ENCODE peak calls at places on chromosomes 6 and 20, in six cellular contexts. Q, M, D, Z, R and J are unnamed samples.

GRCh38 chr6:150638765-150639164 is 39.1 kb downstream of the PLEKHG1 start:
- DNase-seq in R (no peak), Z (no peak), M (no peak), Q (no peak), D (no peak), J (no peak)

GRCh38 chr20:44773070-44773829 is 27.6 kb downstream of the KCNK15 start:
- DNase-seq in D (no peak), Q (no peak), R (no peak), M (no peak), Z (no peak), J (no peak)

GRCh38 chr6:139323511-139324445 is 32.0 kb upstream of the TXLNB start:
- DNase-seq in Z (peak; percentile 70), Q (peak; percentile 75), D (peak; percentile 26), R (peak; percentile 88), M (peak; percentile 56), J (peak; percentile 19)

GRCh38 chr20:40110241-40110910 is 578.7 kb downstream of the MAFB start:
- DNase-seq in Q (no peak), D (no peak), R (no peak), M (no peak), Z (no peak), J (no peak)

GRCh38 chr6:167930300-167930699 is 67.2 kb upstream of the KIF25 start:
- DNase-seq in Q (peak; percentile 53), M (no peak), Z (no peak), R (peak; percentile 51), D (no peak), J (no peak)

GRCh38 chr20:50163570-50164317 is 10.2 kb upstream of the PEDS1 start:
- DNase-seq in Z (no peak), R (peak; percentile 39), Q (peak; percentile 44), M (no peak), D (no peak), J (no peak)

GRCh38 chr20:58086763-58087566 is 141.5 kb downstream of the ANKRD60 start:
- DNase-seq in R (no peak), Q (peak; percentile 27), D (peak; percentile 55), Z (peak; percentile 67), M (peak; percentile 67), J (peak; percentile 43)

GRCh38 chr6:85865665-85866372 is 223.1 kb upstream of the SYNCRIP start:
- DNase-seq in M (no peak), R (peak; percentile 65), Z (no peak), Q (peak; percentile 71), D (no peak), J (peak; percentile 7)

GRCh38 chr20:36121981-36122930 is 32.3 kb upstream of the EPB41L1 start:
- DNase-seq in Z (no peak), R (no peak), D (no peak), M (no peak), Q (no peak), J (peak; percentile 73)

GRCh38 chr6:77813090-77813489 is 160.3 kb downstream of the MEI4 start:
- DNase-seq in Z (no peak), Q (no peak), D (no peak), M (no peak), R (no peak), J (no peak)

GRCh38 chr20:44231713-44232468 is 15.2 kb upstream of the GDAP1L1 start:
- DNase-seq in D (no peak), M (no peak), R (no peak), Q (no peak), Z (peak; percentile 81), J (no peak)

GRCh38 chr20:32359633-32360332 is 1.7 kb downstream of the ASXL1 start:
- DNase-seq in D (no peak), R (peak; percentile 59), Z (no peak), M (no peak), Q (peak; percentile 31), J (peak; percentile 54)

GRCh38 chr20:23231561-23232218 is 118.9 kb upstream of the NXT1 start:
- DNase-seq in Q (peak; percentile 29), R (peak; percentile 46), Z (no peak), D (no peak), M (peak; percentile 30), J (no peak)

GRCh38 chr6:79250107-79250514 is 15.6 kb upstream of the HMGN3 start:
- DNase-seq in R (no peak), M (no peak), Q (no peak), D (no peak), Z (no peak), J (no peak)

DNA sequence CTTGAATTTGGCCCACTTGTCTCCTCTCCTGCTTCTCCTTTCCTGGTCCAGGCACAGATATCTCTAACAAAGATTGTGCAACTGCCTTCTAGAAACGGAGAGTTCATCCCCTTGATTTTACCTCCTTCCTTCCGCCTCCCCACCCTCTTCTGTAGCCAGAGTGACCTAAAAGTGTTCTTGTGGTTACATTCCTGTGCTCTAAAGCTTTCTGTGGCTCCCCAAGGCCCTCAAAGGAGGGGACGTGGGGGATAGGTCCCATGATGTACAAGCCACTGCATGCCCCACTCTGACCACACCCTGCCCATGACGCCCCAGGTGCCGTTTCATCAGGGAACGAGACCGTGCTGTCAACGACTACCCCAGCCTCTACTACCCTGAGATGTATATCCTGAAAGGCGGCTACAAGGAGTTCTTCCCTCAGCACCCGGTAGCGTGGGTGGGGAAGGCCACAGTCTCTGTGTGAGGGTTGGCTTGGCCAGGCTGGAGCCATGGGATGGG is 8.2 kb downstream of the CDC25B start:
- DNase-seq in D (no peak), M (no peak), R (no peak), Q (no peak), Z (no peak), J (no peak)
- H4K91ac ChIP-seq in D (no peak overlapping the region), M (no peak overlapping the region), R (peak overlapping the region; percentile 55), Q (peak overlapping the region; percentile 51), Z (no peak overlapping the region), J (no peak overlapping the region)

DNA sequence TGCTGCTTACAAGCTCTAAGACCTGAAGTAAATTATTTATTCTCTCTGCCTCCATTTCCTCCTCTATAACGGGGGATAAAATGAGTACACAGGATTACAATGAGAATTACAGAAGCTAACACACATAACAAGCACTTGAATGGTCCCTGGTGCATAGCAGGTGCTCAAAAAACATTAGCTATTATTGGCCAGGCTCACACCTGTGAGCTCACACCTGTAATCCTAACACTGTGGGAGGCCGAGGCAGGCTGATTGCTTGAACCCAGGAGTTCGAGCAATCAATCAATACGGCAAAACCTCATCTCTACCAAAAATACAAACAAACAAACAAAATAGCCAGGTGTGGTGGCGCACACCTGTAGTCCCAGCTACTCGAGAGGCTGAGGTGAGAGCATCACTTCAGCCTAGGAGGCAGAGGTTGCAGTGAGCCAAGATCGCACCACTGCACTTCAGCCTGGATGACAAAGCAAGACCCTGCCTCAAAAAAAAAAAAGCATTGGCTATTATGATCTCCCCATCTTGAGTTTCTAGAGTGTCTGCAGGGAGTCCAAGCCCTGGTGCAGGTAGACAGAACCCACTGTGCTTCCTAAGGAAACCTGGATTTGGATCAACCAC is 68.1 kb downstream of the PREX1 start:
- DNase-seq in D (no peak), Z (no peak), R (no peak), Q (no peak), M (no peak), J (no peak)
- H3K14ac ChIP-seq in D (no peak overlapping the region), Z (no peak overlapping the region), R (no peak overlapping the region), Q (no peak overlapping the region), M (no peak overlapping the region), J (no peak overlapping the region)

GRCh38 chr6:20403766-20404640 is 2.3 kb downstream of the E2F3 start:
- DNase-seq in M (peak; percentile 72), D (peak; percentile 56), R (peak; percentile 84), Z (peak; percentile 56), Q (peak; percentile 58), J (peak; percentile 36)
- H4K91ac ChIP-seq in M (peak overlapping the region; percentile 67), D (no peak overlapping the region), R (peak overlapping the region; percentile 92), Z (no peak overlapping the region), Q (peak overlapping the region; percentile 92), J (peak overlapping the region; percentile 91)

DNA sequence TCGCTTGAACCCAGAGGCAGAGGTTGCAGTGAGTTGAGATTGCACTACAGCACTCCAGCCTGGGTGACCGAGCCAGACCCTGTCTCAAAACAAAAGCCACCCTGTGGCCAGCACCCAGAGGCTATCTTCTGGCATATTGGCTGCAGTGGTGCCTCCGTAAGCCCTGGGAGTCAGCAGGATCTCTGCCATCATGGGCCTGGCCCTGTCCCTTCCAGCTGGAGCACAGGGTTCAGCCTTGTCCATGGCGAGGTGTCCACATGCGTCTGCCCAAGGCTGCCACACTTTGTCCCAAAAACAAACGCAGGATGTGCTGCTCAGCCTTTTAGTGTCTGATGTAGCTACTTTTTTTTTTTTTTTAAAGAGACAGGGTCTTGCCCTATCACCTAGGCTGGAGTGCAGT is 15.4 kb upstream of the MTG2 start:
- DNase-seq in D (no peak), R (no peak), Z (no peak), Q (no peak), M (no peak), J (no peak)
- H3K14ac ChIP-seq in D (no peak overlapping the region), R (no peak overlapping the region), Z (no peak overlapping the region), Q (no peak overlapping the region), M (no peak overlapping the region), J (no peak overlapping the region)

DNA sequence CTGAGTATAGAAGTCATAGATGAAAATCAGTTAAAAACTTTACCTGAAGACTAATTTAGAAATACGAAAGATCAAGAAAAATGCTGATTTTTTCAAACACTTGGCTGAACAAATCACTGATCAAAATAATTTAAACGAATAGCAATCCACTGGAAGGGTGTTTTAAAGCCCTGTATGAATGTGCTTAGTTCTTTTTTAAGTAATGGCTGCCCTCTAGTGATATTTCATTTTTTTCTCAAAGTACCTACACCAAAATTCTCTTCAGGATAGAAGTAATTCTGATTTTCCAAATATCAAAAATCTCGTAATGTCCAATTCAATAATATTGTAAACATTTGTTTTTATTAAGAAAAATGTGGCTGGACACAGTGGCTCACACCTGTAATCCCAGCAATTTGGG is 32.5 kb downstream of the AKAP7 start:
- DNase-seq in Z (no peak), M (no peak), R (no peak), D (no peak), Q (peak; percentile 17), J (no peak)
- H4K91ac ChIP-seq in Z (no peak overlapping the region), M (no peak overlapping the region), R (no peak overlapping the region), D (no peak overlapping the region), Q (no peak overlapping the region), J (no peak overlapping the region)

GRCh38 chr6:153131037-153131981 is at the start of gene RGS17:
- DNase-seq in M (peak; percentile 81), Z (peak; percentile 82), Q (peak; percentile 73), D (peak; percentile 82), R (peak; percentile 80), J (no peak)
- H3K14ac ChIP-seq in M (no peak within 1 kb of the TSS), Z (peak within 1 kb of the TSS; percentile 56), Q (peak within 1 kb of the TSS; percentile 64), D (peak within 1 kb of the TSS; percentile 95), R (peak within 1 kb of the TSS; percentile 99), J (peak within 1 kb of the TSS; percentile 32)

DNA sequence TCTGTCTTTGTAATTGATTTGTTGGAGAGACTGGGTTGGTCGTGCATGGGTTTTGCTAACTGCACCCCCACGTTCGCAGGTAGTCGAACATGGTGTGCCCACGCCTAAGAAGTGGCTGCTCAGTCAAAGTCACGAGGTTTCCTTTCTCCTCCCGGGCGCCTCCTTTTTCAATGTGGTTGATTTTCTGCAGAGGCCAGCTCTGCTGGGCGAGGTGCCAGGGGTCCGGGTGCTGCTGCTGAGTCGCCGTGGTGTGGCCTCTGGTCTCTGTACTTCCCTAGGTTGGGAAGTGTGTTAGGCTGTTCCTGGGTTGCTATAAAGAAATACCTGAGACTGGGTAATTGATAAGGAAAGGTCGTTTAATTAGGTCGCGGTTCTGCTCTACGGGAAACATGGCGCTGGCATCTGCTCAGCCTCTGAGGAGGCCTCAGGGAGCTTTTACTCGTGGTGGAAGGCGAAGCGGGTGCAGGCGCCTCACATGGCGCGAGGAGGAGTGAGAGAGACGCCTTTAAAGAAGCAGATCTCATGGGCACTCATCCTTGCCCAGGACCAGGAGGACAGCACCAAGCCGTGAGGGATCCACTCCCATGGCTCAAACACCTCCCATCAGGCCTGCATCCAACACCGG is 14.1 kb downstream of the OSBPL2 start:
- DNase-seq in Q (peak; percentile 22), R (peak; percentile 20), D (no peak), M (no peak), Z (no peak), J (no peak)
- H4K91ac ChIP-seq in Q (no peak overlapping the region), R (no peak overlapping the region), D (no peak overlapping the region), M (no peak overlapping the region), Z (no peak overlapping the region), J (no peak overlapping the region)